ENCODE peak calls at places on chromosome 14, in six cellular contexts. B is PC-3, E is A549, Q is HCT116, C is mammary epithelial cell, U is neuronal stem cell. L is an unnamed sample.

GRCh38 chr14:22926316-22926715 is 2.9 kb downstream of the PRMT5 start:
- DNase-seq in B (peak; percentile 91), E (peak; percentile 27), Q (no peak), C (peak; percentile 73), U (no peak), L (peak; percentile 74)

GRCh38 chr14:69760810-69761209 is 6.1 kb upstream of the SRSF5 start:
- DNase-seq in B (no peak), E (no peak), Q (no peak), C (no peak), U (no peak), L (no peak)

GRCh38 chr14:69153848-69154208 is 909 bp upstream of the DCAF5 start:
- DNase-seq in B (no peak), E (peak; percentile 9), Q (no peak), C (no peak), U (no peak), L (peak; percentile 39)

GRCh38 chr14:22685467-22685866 is 41.3 kb upstream of the OR6J1 start:
- DNase-seq in B (peak; percentile 3), E (no peak), Q (no peak), C (peak; percentile 54), U (no peak), L (no peak)

GRCh38 chr14:88879016-88879415 is 54.6 kb downstream of the TTC8 start:
- DNase-seq in B (peak; percentile 86), E (peak; percentile 27), Q (no peak), C (peak; percentile 74), U (no peak), L (no peak)

GRCh38 chr14:24171422-24172260 is at the start of gene REC8:
- DNase-seq in B (no peak), E (no peak), Q (no peak), C (no peak), U (peak; percentile 94), L (no peak)

GRCh38 chr14:96096639-96097610 is 57.8 kb downstream of the C14orf132 start:
- DNase-seq in B (no peak), E (no peak), Q (no peak), C (no peak), U (no peak), L (no peak)

GRCh38 chr14:95250126-95250824 is 69.4 kb downstream of the CLMN start:
- DNase-seq in B (no peak), E (no peak), Q (no peak), C (no peak), U (no peak), L (peak; percentile 14)

GRCh38 chr14:53347046-53347445 is 193.9 kb upstream of the DDHD1 start:
- DNase-seq in B (no peak), E (no peak), Q (no peak), C (no peak), U (no peak), L (no peak)

GRCh38 chr14:96741151-96741977 is 55.8 kb upstream of the VRK1 start:
- DNase-seq in B (peak; percentile 72), E (peak; percentile 39), Q (no peak), C (peak; percentile 37), U (peak; percentile 66), L (peak; percentile 59)

GRCh38 chr14:24160850-24161804 is at the start of gene IRF9:
- DNase-seq in B (peak; percentile 97), E (peak; percentile 95), Q (peak; percentile 89), C (peak; percentile 83), U (peak; percentile 97), L (peak; percentile 95)

GRCh38 chr14:76653875-76654572 is 107.2 kb upstream of the VASH1 start:
- DNase-seq in B (no peak), E (no peak), Q (no peak), C (no peak), U (no peak), L (no peak)

GRCh38 chr14:81517798-81518398 is 15.8 kb downstream of the SEL1L start:
- DNase-seq in B (no peak), E (no peak), Q (no peak), C (no peak), U (no peak), L (no peak)

GRCh38 chr14:103488960-103489359 is 33.7 kb downstream of the CKB start:
- DNase-seq in B (no peak), E (no peak), Q (no peak), C (no peak), U (no peak), L (no peak)

GRCh38 chr14:68576496-68577244 is 216.2 kb downstream of the ZFP36L1 start:
- DNase-seq in B (peak; percentile 30), E (peak; percentile 95), Q (peak; percentile 84), C (peak; percentile 52), U (no peak), L (no peak)

GRCh38 chr14:104292084-104292970 is 153.9 kb downstream of the KIF26A start:
- DNase-seq in B (no peak), E (no peak), Q (no peak), C (no peak), U (no peak), L (no peak)

GRCh38 chr14:104147346-104148125 is 9.1 kb downstream of the KIF26A start:
- DNase-seq in B (no peak), E (no peak), Q (no peak), C (no peak), U (no peak), L (no peak)

GRCh38 chr14:80455031-80455430 is 243.7 kb upstream of the DIO2 start:
- DNase-seq in B (no peak), E (no peak), Q (no peak), C (no peak), U (no peak), L (no peak)

GRCh38 chr14:26820101-26820500 is 222.3 kb upstream of the NOVA1 start:
- DNase-seq in B (peak; percentile 76), E (no peak), Q (no peak), C (no peak), U (no peak), L (no peak)

GRCh38 chr14:97456958-97457357 is 659.8 kb downstream of the VRK1 start:
- DNase-seq in B (peak; percentile 16), E (no peak), Q (no peak), C (no peak), U (no peak), L (no peak)

GRCh38 chr14:64673748-64674147 is 30.5 kb upstream of the PLEKHG3 start:
- DNase-seq in B (no peak), E (no peak), Q (no peak), C (peak; percentile 98), U (no peak), L (no peak)

GRCh38 chr14:33127531-33127930 is 188.9 kb downstream of the NPAS3 start:
- DNase-seq in B (peak; percentile 56), E (no peak), Q (no peak), C (no peak), U (no peak), L (no peak)
- H3K27ac ChIP-seq in B (peak overlapping the region; percentile 25), E (no peak overlapping the region), Q (no peak overlapping the region), C (no peak overlapping the region), U (no peak overlapping the region), L (no peak overlapping the region)

DNA sequence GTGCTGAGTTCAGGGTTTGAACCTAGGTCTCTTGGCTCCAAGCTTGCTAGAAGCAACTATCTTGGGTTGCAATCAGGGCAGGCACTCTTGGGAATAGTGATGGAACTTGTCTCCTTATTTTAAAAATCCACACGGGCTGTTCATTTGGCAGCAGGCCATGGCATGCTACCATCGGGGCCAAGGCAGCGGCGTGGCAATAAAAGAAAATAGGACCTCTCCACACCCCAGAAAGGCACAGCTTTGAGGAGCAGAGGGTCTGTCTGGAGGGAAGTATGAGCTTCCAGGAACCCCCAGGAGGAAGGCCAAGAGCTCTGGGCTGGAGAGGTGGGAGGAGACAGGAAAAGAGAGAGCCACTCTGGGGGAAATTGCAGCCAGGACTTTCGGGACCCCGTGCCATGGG is 15.3 kb downstream of the RPS6KL1 start:
- DNase-seq in B (no peak), E (no peak), Q (no peak), C (no peak), U (no peak), L (no peak)
- H3K4me3 ChIP-seq in B (no peak overlapping the region), E (no peak overlapping the region), Q (no peak overlapping the region), C (no peak overlapping the region), U (no peak overlapping the region), L (no peak overlapping the region)

GRCh38 chr14:72024504-72024903 is 92.3 kb downstream of the RGS6 start:
- DNase-seq in B (no peak), E (no peak), Q (no peak), C (no peak), U (no peak), L (no peak)

GRCh38 chr14:72024043-72024407 is 91.8 kb downstream of the RGS6 start:
- DNase-seq in B (peak; percentile 62), E (peak; percentile 48), Q (peak; percentile 65), C (peak; percentile 14), U (peak; percentile 43), L (peak; percentile 53)

DNA sequence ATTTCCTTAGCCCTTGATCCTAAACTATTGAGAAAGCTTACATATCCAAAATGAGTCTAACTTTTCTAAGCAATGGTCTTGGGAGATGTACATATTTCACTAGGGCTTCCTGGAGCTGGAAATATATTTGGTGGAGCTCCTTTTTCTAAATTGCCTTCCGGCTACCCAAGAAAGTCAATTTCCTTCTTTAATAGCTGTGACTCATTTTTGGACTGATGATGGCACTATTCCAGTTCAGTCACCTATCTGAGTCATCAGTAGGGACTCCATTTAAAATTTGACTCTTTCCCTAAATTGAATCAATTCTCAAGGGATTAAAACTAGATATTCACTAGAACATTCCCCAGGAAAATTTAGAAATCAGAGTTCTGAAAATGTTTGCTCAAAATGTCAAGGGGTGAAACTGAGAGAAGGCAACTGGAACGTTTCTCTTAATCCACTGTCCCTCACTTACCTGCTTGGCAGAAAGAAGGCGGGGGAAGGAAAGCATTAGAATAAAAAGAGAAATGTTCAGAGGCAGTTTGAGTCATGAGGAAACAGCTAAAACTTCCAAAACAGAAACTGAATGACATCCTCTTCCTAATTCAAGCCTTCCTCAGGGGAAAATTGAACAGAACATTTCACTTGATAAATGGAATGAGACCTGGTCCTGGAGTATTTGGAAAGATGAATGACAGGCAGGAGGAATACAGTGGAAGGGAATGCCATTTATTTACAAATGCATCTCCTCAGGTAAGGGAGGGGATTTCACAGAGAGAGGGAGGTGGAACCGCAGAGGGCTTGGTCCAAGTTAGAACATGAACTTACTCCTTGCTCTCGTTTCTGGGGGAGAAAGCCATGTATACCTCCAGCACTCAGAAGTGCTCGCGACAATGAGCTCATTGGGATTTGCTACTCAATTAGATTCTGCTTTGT is 91.2 kb downstream of the RGS6 start:
- DNase-seq in B (peak; percentile 93), E (no peak), Q (peak; percentile 79), C (peak; percentile 62), U (no peak), L (no peak)
- H3K4me2 ChIP-seq in B (peak overlapping the region; percentile 65), E (no peak overlapping the region), Q (peak overlapping the region; percentile 84), C (peak overlapping the region; percentile 48), U (no peak overlapping the region), L (no peak overlapping the region)

GRCh38 chr14:61347771-61348443 is 26.5 kb downstream of the PRKCH start:
- DNase-seq in B (no peak), E (no peak), Q (no peak), C (no peak), U (no peak), L (no peak)
- H3K27ac ChIP-seq in B (no peak overlapping the region), E (no peak overlapping the region), Q (no peak overlapping the region), C (no peak overlapping the region), U (no peak overlapping the region), L (no peak overlapping the region)

GRCh38 chr14:99986416-99986815 is 78.8 kb upstream of the EVL start:
- DNase-seq in B (no peak), E (no peak), Q (no peak), C (no peak), U (no peak), L (no peak)
- H3K4me3 ChIP-seq in B (no peak overlapping the region), E (no peak overlapping the region), Q (no peak overlapping the region), C (no peak overlapping the region), U (no peak overlapping the region), L (no peak overlapping the region)

DNA sequence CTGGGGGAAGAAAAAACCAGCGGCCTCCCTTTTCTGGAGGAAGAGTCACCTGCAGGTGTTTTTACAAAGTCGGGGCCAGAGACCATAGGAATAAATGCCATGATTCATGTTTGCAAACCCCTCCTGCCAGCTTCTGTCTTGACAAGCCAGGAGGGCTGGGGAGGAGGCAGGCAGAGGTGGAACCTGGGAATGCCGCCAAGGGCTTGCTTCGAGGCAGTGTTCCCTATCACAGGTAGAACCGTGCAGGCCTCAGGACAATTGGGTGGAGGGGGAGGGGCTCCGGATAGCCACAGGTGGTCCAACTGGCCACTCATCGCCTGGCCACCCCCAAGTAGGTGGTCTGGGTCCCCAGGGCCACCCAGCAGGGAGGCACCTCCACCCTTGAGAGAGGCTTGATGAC is 14.2 kb upstream of the DLK1 start:
- DNase-seq in B (peak; percentile 79), E (no peak), Q (no peak), C (no peak), U (no peak), L (no peak)
- H3K4me2 ChIP-seq in B (no peak overlapping the region), E (no peak overlapping the region), Q (no peak overlapping the region), C (no peak overlapping the region), U (no peak overlapping the region), L (no peak overlapping the region)